ENCODE peak calls at places on chromosomes 11 and 22, in eight cellular contexts. G is AG20443; B is mucosa of gallbladder; U is HCT116; L is fibroblast of the conjunctiva; F is T-cell; K is stimulated activated CD4-positive, alpha-beta T cell treated with anti-CD3 and anti-CD28 coated beads, TNF-alpha, amount 100 ng/mL, for 4 hours; X is anterior cingulate cortex. D is an unnamed sample.

GRCh38 chr22:45496451-45496941 is 6.2 kb upstream of the FBLN1 start:
- DNase-seq in G (no peak), B (no peak), U (no peak), L (no peak), F (no peak), K (no peak), X (no peak), D (no peak)

GRCh38 chr11:71252782-71253730 is 679 bp upstream of the SHANK2 start:
- DNase-seq in G (peak; percentile 45), B (peak; percentile 56), U (peak; percentile 48), L (no peak), F (no peak), K (no peak), X (no peak), D (no peak)

GRCh38 chr11:106276126-106276525 is 198.7 kb downstream of the AASDHPPT start:
- DNase-seq in G (no peak), B (no peak), U (no peak), L (no peak), F (no peak), K (no peak), X (no peak), D (no peak)

GRCh38 chr11:111512296-111513239 is at the start of gene BTG4:
- DNase-seq in G (peak; percentile 63), B (no peak), U (no peak), L (no peak), F (no peak), K (no peak), X (no peak), D (no peak)

GRCh38 chr22:32106930-32107329 is 52.2 kb downstream of the C22orf42 start:
- DNase-seq in G (peak; percentile 45), B (no peak), U (no peak), L (no peak), F (no peak), K (no peak), X (no peak), D (peak; percentile 39)

GRCh38 chr22:23225724-23226496 is 45.6 kb downstream of the BCR start:
- DNase-seq in G (peak; percentile 70), B (no peak), U (no peak), L (no peak), F (peak; percentile 40), K (peak; percentile 20), X (peak; percentile 42), D (no peak)

GRCh38 chr11:86869966-86870570 is 69.7 kb downstream of the PRSS23 start:
- DNase-seq in G (peak; percentile 87), B (peak; percentile 48), U (peak; percentile 41), L (peak; percentile 46), F (peak; percentile 5), K (no peak), X (peak; percentile 8), D (peak; percentile 69)

GRCh38 chr11:78773077-78773476 is 198.4 kb upstream of the NARS2 start:
- DNase-seq in G (no peak), B (no peak), U (no peak), L (no peak), F (no peak), K (no peak), X (no peak), D (no peak)

GRCh38 chr11:128928400-128928799 is 14.3 kb downstream of the TP53AIP1 start:
- DNase-seq in G (no peak), B (no peak), U (no peak), L (no peak), F (no peak), K (no peak), X (no peak), D (no peak)

GRCh38 chr11:119742263-119742861 is 13.4 kb upstream of the NECTIN1 start:
- DNase-seq in G (peak; percentile 32), B (no peak), U (no peak), L (no peak), F (no peak), K (no peak), X (peak; percentile 33), D (no peak)

GRCh38 chr22:24179478-24180210 is 1.6 kb upstream of the SUSD2 start:
- DNase-seq in G (no peak), B (no peak), U (no peak), L (no peak), F (no peak), K (no peak), X (no peak), D (no peak)

GRCh38 chr22:46086577-46087335 is 63.6 kb upstream of the PPARA start:
- DNase-seq in G (no peak), B (no peak), U (no peak), L (no peak), F (no peak), K (no peak), X (no peak), D (no peak)

GRCh38 chr11:67584881-67585873 is 1.6 kb downstream of the GSTP1 start:
- DNase-seq in G (no peak), B (no peak), U (no peak), L (no peak), F (no peak), K (no peak), X (no peak), D (no peak)

GRCh38 chr11:73229321-73230275 is 11.5 kb downstream of the P2RY2 start:
- DNase-seq in G (no peak), B (no peak), U (no peak), L (no peak), F (no peak), K (no peak), X (no peak), D (no peak)

GRCh38 chr11:125921042-125921441 is 16.7 kb downstream of the DDX25 start:
- DNase-seq in G (no peak), B (no peak), U (no peak), L (no peak), F (no peak), K (no peak), X (no peak), D (no peak)

GRCh38 chr22:17258015-17258827 is 39.0 kb upstream of the ADA2 start:
- DNase-seq in G (peak; percentile 39), B (peak; percentile 25), U (no peak), L (no peak), F (peak; percentile 19), K (no peak), X (no peak), D (no peak)

GRCh38 chr11:113923572-113923971 is 19.0 kb downstream of the HTR3B start:
- DNase-seq in G (no peak), B (no peak), U (no peak), L (no peak), F (no peak), K (no peak), X (peak; percentile 45), D (no peak)

GRCh38 chr11:41309111-41309522 is 150.3 kb downstream of the LRRC4C start:
- DNase-seq in G (no peak), B (no peak), U (no peak), L (no peak), F (no peak), K (no peak), X (no peak), D (no peak)

GRCh38 chr11:75663808-75664207 is 5.0 kb downstream of the MAP6 start:
- DNase-seq in G (no peak), B (no peak), U (no peak), L (no peak), F (no peak), K (no peak), X (no peak), D (no peak)

GRCh38 chr22:23829845-23830372 is 8.9 kb downstream of the DERL3 start:
- DNase-seq in G (peak; percentile 52), B (no peak), U (no peak), L (peak; percentile 88), F (no peak), K (no peak), X (peak; percentile 21), D (no peak)

GRCh38 chr11:124762077-124762623 is at the start of gene ESAM:
- DNase-seq in G (no peak), B (no peak), U (no peak), L (no peak), F (peak; percentile 52), K (peak; percentile 35), X (no peak), D (no peak)

GRCh38 chr11:117171648-117172051 is 6.9 kb upstream of the SIDT2 start:
- DNase-seq in G (no peak), B (no peak), U (no peak), L (no peak), F (no peak), K (no peak), X (no peak), D (no peak)

GRCh38 chr22:22103078-22103593 is 120.5 kb upstream of the TOP3B start:
- DNase-seq in G (peak; percentile 35), B (no peak), U (peak; percentile 21), L (no peak), F (no peak), K (no peak), X (no peak), D (no peak)